ENCODE peak calls at places on chromosome X, in five cellular contexts. W is cardiac muscle cell; J is CD4-positive, CD25-positive, alpha-beta regulatory T cell; Q is GM23248; C is fibroblast of mammary gland. P is an unnamed sample.

GRCh38 chrX:155048997-155049619 is 21.8 kb downstream of the CMC4 start:
- DNase-seq in W (peak), J (peak), Q (peak), C (peak), P (peak)

GRCh38 chrX:136608295-136608933 is 39.5 kb upstream of the CD40LG start:
- DNase-seq in W (peak), J (peak), Q (peak), C (peak), P (no peak)

GRCh38 chrX:72048515-72049455 is 82.9 kb downstream of the RTL5 start:
- DNase-seq in W (no peak), J (no peak), Q (no peak), C (no peak), P (no peak)

GRCh38 chrX:119055650-119056049 is 17.1 kb upstream of the CT47C1 start:
- DNase-seq in W (peak), J (no peak), Q (peak), C (no peak), P (peak)

GRCh38 chrX:43897290-43897689 is 15.0 kb upstream of the MAOB start:
- DNase-seq in W (no peak), J (no peak), Q (no peak), C (no peak), P (no peak)

GRCh38 chrX:45322820-45323219 is 122.1 kb upstream of the DIPK2B start:
- DNase-seq in W (peak), J (no peak), Q (peak), C (peak), P (peak)

GRCh38 chrX:154013614-154014360 is 5.9 kb downstream of the IRAK1 start:
- DNase-seq in W (peak), J (peak), Q (peak), C (peak), P (peak)

GRCh38 chrX:99602107-99602506 is 808.0 kb downstream of the PCDH19 start:
- DNase-seq in W (no peak), J (no peak), Q (no peak), C (no peak), P (no peak)

GRCh38 chrX:67780694-67781109 is 236.9 kb downstream of the AR start:
- DNase-seq in W (peak), J (no peak), Q (peak), C (peak), P (peak)

GRCh38 chrX:153708415-153708814 is 15.8 kb downstream of the BCAP31 start:
- DNase-seq in W (peak), J (no peak), Q (peak), C (peak), P (peak)

GRCh38 chrX:153766098-153766817 is 2.2 kb downstream of the PLXNB3 start:
- DNase-seq in W (peak), J (no peak), Q (peak), C (peak), P (peak)

GRCh38 chrX:151899622-151900021 is 13.1 kb upstream of the MAGEA4 start:
- DNase-seq in W (peak), J (no peak), Q (peak), C (peak), P (peak)

GRCh38 chrX:47091149-47091775 is 13.0 kb downstream of the RGN start:
- DNase-seq in W (peak), J (no peak), Q (no peak), C (peak), P (peak)

GRCh38 chrX:50941638-50942037 is 31.1 kb downstream of the BMP15 start:
- DNase-seq in W (peak), J (no peak), Q (peak), C (no peak), P (no peak)

GRCh38 chrX:11666180-11666579 is 460 bp upstream of the ARHGAP6 start:
- DNase-seq in W (peak), J (no peak), Q (peak), C (no peak), P (no peak)

GRCh38 chrX:71652405-71652804 is 14.9 kb upstream of the LOC101059915 start:
- DNase-seq in W (peak), J (peak), Q (peak), C (peak), P (peak)

GRCh38 chrX:45352588-45352987 is 151.9 kb upstream of the DIPK2B start:
- DNase-seq in W (no peak), J (no peak), Q (peak), C (no peak), P (no peak)

GRCh38 chrX:39874202-39874816 is 223.4 kb downstream of the BCOR start:
- DNase-seq in W (no peak), J (no peak), Q (no peak), C (no peak), P (peak)

GRCh38 chrX:23478056-23478455 is 143.4 kb downstream of the PTCHD1 start:
- DNase-seq in W (no peak), J (no peak), Q (peak), C (peak), P (no peak)

GRCh38 chrX:1246816-1247215 is 21.8 kb upstream of the CSF2RA start:
- DNase-seq in W (peak), J (peak), Q (peak), C (peak), P (no peak)

GRCh38 chrX:10121787-10122186 is 35.0 kb upstream of the CLCN4 start:
- DNase-seq in W (no peak), J (no peak), Q (no peak), C (no peak), P (no peak)

GRCh38 chrX:101657495-101657894 is 2.2 kb downstream of the ARMCX2 start:
- DNase-seq in W (no peak), J (no peak), Q (no peak), C (no peak), P (no peak)

GRCh38 chrX:56800307-56800706 is 71.3 kb downstream of the NBDY start:
- DNase-seq in W (no peak), J (no peak), Q (no peak), C (no peak), P (no peak)

GRCh38 chrX:55919367-55920221 is 202.0 kb downstream of the RRAGB start:
- DNase-seq in W (no peak), J (no peak), Q (no peak), C (no peak), P (no peak)

GRCh38 chrX:129981207-129981553 is 1.3 kb upstream of the BCORL1 start:
- DNase-seq in W (no peak), J (no peak), Q (no peak), C (no peak), P (no peak)

GRCh38 chrX:119181491-119181890 is 53.9 kb upstream of the KIAA1210 start:
- DNase-seq in W (peak), J (no peak), Q (peak), C (peak), P (no peak)

GRCh38 chrX:9231491-9231890 is 197.6 kb upstream of the FAM9B start:
- DNase-seq in W (no peak), J (no peak), Q (peak), C (peak), P (peak)

GRCh38 chrX:78619829-78620228 is 39.3 kb downstream of the RTL3 start:
- DNase-seq in W (peak), J (no peak), Q (peak), C (peak), P (no peak)